ENCODE peak calls at places on chromosome 16, in six cellular contexts. D is LoVo; O is hepatic stellate cell; P is cardiac muscle cell; I is astrocyte of the cerebellum; Q is stimulated activated CD8-positive, alpha-beta memory T cell treated with anti-CD3 and anti-CD28 coated beads, Interleukin-4, amount 100 ng/mL, for 24 hours. L is an unnamed sample.

GRCh38 chr16:48501516-48502377 is 108.2 kb downstream of the N4BP1 start:
- DNase-seq in I (no peak), D (no peak), Q (no peak), O (no peak), P (peak), L (no peak)

GRCh38 chr16:4749700-4750257 is 15.4 kb downstream of the DNAAF8 start:
- DNase-seq in P (no peak), Q (no peak), I (no peak), D (no peak), O (no peak), L (no peak)

GRCh38 chr16:86949116-86949515 is 368.1 kb downstream of the C16orf95 start:
- DNase-seq in O (no peak), I (no peak), D (no peak), Q (no peak), P (no peak), L (no peak)

GRCh38 chr16:854808-855410 is 54.4 kb upstream of the GNG13 start:
- DNase-seq in O (no peak), D (no peak), Q (no peak), I (no peak), P (no peak), L (no peak)

GRCh38 chr16:59410451-59410850 is 676.3 kb upstream of the GOT2 start:
- DNase-seq in D (no peak), P (no peak), Q (no peak), I (no peak), O (no peak), L (no peak)

GRCh38 chr16:23754594-23755483 is at the start of gene CHP2:
- DNase-seq in O (no peak), P (no peak), I (no peak), D (no peak), Q (no peak), L (no peak)

GRCh38 chr16:14249291-14250032 is 178.3 kb downstream of the MRTFB start:
- DNase-seq in D (peak), O (peak), P (peak), Q (peak), I (peak), L (no peak)

GRCh38 chr16:30446203-30446595 is 525 bp upstream of the SEPHS2 start:
- DNase-seq in O (no peak), Q (no peak), P (no peak), D (no peak), I (no peak), L (no peak)

GRCh38 chr16:88591577-88592021 is 21.4 kb downstream of the ZC3H18 start:
- DNase-seq in I (no peak), Q (peak), D (no peak), O (no peak), P (peak), L (no peak)

GRCh38 chr16:74372953-74373846 is 2.9 kb upstream of the NPIPB15 start:
- DNase-seq in P (no peak), I (no peak), Q (no peak), D (no peak), O (no peak), L (no peak)

GRCh38 chr16:81786321-81786720 is 7.2 kb downstream of the PLCG2 start:
- DNase-seq in I (peak), Q (no peak), O (no peak), D (no peak), P (no peak), L (peak)

GRCh38 chr16:82192665-82193064 is 22.6 kb upstream of the MPHOSPH6 start:
- DNase-seq in I (no peak), O (peak), Q (no peak), D (no peak), P (peak), L (no peak)

GRCh38 chr16:53515811-53516210 is 12.8 kb upstream of the AKTIP start:
- DNase-seq in P (peak), D (no peak), Q (no peak), O (no peak), I (no peak), L (no peak)

GRCh38 chr16:84266451-84266850 is 26.6 kb upstream of the KCNG4 start:
- DNase-seq in O (peak), Q (no peak), I (no peak), P (peak), D (peak), L (no peak)

GRCh38 chr16:22008215-22009142 is 568 bp downstream of the MOSMO start:
- DNase-seq in D (no peak), O (peak), Q (no peak), P (no peak), I (no peak), L (no peak)

GRCh38 chr16:77221482-77221881 is 22.3 kb downstream of the SYCE1L start:
- DNase-seq in O (no peak), I (no peak), D (no peak), P (peak), Q (no peak), L (no peak)

GRCh38 chr16:81232740-81233367 is 5.6 kb upstream of the BCO1 start:
- DNase-seq in Q (no peak), I (no peak), P (no peak), O (no peak), D (no peak), L (no peak)

GRCh38 chr16:69397821-69398521 is 12.2 kb upstream of the TERF2 start:
- DNase-seq in D (peak), P (peak), Q (no peak), O (peak), I (peak), L (peak)

GRCh38 chr16:65702707-65703402 is 581.0 kb upstream of the CDH11 start:
- DNase-seq in Q (no peak), I (no peak), P (peak), D (no peak), O (no peak), L (no peak)

GRCh38 chr16:48877946-48878345 is 268.0 kb upstream of the N4BP1 start:
- DNase-seq in P (no peak), D (no peak), Q (no peak), I (no peak), O (no peak), L (no peak)

GRCh38 chr16:22300427-22301071 is 3.3 kb downstream of the POLR3E start:
- DNase-seq in Q (no peak), P (peak), D (peak), O (peak), I (no peak), L (no peak)

GRCh38 chr16:117381-118365 is 20.8 kb downstream of the NPRL3 start:
- DNase-seq in Q (peak), P (peak), O (peak), I (no peak), D (peak), L (no peak)

GRCh38 chr16:87694441-87695125 is 71.2 kb downstream of the KLHDC4 start:
- DNase-seq in P (no peak), O (no peak), I (no peak), Q (no peak), D (no peak), L (no peak)

GRCh38 chr16:81937305-81938038 is 73.8 kb downstream of the SDR42E1 start:
- DNase-seq in D (no peak), O (no peak), I (no peak), P (peak), Q (no peak), L (no peak)

GRCh38 chr16:3713587-3714242 is 3.6 kb downstream of the TRAP1 start:
- DNase-seq in O (no peak), D (no peak), Q (no peak), I (no peak), P (no peak), L (no peak)

GRCh38 chr16:11248133-11248532 is 7.9 kb downstream of the SOCS1 start:
- DNase-seq in O (no peak), D (no peak), I (no peak), P (no peak), Q (no peak), L (no peak)